ENCODE peak calls at places on chromosomes 11 and 22, in six cellular contexts. One of them, this sample, is unnamed.

GRCh38 chr11:10943968-10944367 is 86.1 kb upstream of the ZBED5 start:
- DNase-seq in mammary epithelial cell: no peak
- DNase-seq in left ventricle myocardium inferior: no peak
- DNase-seq in suprapubic skin: no peak
- DNase-seq in GM12865: no peak
- DNase-seq in bronchial epithelial cell: no peak
- DNase-seq in this sample: no peak

GRCh38 chr11:130534525-130534924 is 86.1 kb downstream of the ADAMTS15 start:
- DNase-seq in mammary epithelial cell: no peak
- DNase-seq in left ventricle myocardium inferior: no peak
- DNase-seq in suprapubic skin: no peak
- DNase-seq in GM12865: no peak
- DNase-seq in bronchial epithelial cell: no peak
- DNase-seq in this sample: no peak

GRCh38 chr22:43396934-43397457 is 14.8 kb upstream of the MPPED1 start:
- DNase-seq in mammary epithelial cell: no peak
- DNase-seq in left ventricle myocardium inferior: no peak
- DNase-seq in suprapubic skin: no peak
- DNase-seq in GM12865: no peak
- DNase-seq in bronchial epithelial cell: no peak
- DNase-seq in this sample: no peak

GRCh38 chr11:88447285-88447684 is 109.7 kb upstream of the CTSC start:
- DNase-seq in mammary epithelial cell: no peak
- DNase-seq in left ventricle myocardium inferior: no peak
- DNase-seq in suprapubic skin: no peak
- DNase-seq in GM12865: no peak
- DNase-seq in bronchial epithelial cell: no peak
- DNase-seq in this sample: no peak

GRCh38 chr11:61910473-61911123 is 6.8 kb downstream of the RAB3IL1 start:
- DNase-seq in mammary epithelial cell: no peak
- DNase-seq in left ventricle myocardium inferior: peak; percentile 19
- DNase-seq in suprapubic skin: no peak
- DNase-seq in GM12865: no peak
- DNase-seq in bronchial epithelial cell: no peak
- DNase-seq in this sample: no peak

GRCh38 chr11:67605231-67606011 is 1.3 kb upstream of the NDUFV1 start:
- DNase-seq in mammary epithelial cell: no peak
- DNase-seq in left ventricle myocardium inferior: no peak
- DNase-seq in suprapubic skin: no peak
- DNase-seq in GM12865: no peak
- DNase-seq in bronchial epithelial cell: no peak
- DNase-seq in this sample: no peak

GRCh38 chr11:44270403-44271192 is 39.3 kb downstream of the ALX4 start:
- DNase-seq in mammary epithelial cell: no peak
- DNase-seq in left ventricle myocardium inferior: no peak
- DNase-seq in suprapubic skin: peak; percentile 77
- DNase-seq in GM12865: no peak
- DNase-seq in bronchial epithelial cell: no peak
- DNase-seq in this sample: no peak

GRCh38 chr11:115580927-115581680 is 76.9 kb upstream of the CADM1 start:
- DNase-seq in mammary epithelial cell: peak; percentile 9
- DNase-seq in left ventricle myocardium inferior: peak; percentile 53
- DNase-seq in suprapubic skin: no peak
- DNase-seq in GM12865: no peak
- DNase-seq in bronchial epithelial cell: no peak
- DNase-seq in this sample: no peak

GRCh38 chr22:44521326-44521725 is 23.3 kb upstream of the RTL6 start:
- DNase-seq in mammary epithelial cell: no peak
- DNase-seq in left ventricle myocardium inferior: no peak
- DNase-seq in suprapubic skin: no peak
- DNase-seq in GM12865: no peak
- DNase-seq in bronchial epithelial cell: no peak
- DNase-seq in this sample: no peak

GRCh38 chr22:46569848-46570695 is 32.7 kb upstream of the CELSR1 start:
- DNase-seq in mammary epithelial cell: no peak
- DNase-seq in left ventricle myocardium inferior: peak; percentile 8
- DNase-seq in suprapubic skin: no peak
- DNase-seq in GM12865: no peak
- DNase-seq in bronchial epithelial cell: no peak
- DNase-seq in this sample: no peak

GRCh38 chr22:17579535-17579981 is 16.3 kb downstream of the SLC25A18 start:
- DNase-seq in mammary epithelial cell: no peak
- DNase-seq in left ventricle myocardium inferior: no peak
- DNase-seq in suprapubic skin: no peak
- DNase-seq in GM12865: no peak
- DNase-seq in bronchial epithelial cell: no peak
- DNase-seq in this sample: no peak

GRCh38 chr22:32120603-32121002 is 38.5 kb downstream of the C22orf42 start:
- DNase-seq in mammary epithelial cell: no peak
- DNase-seq in left ventricle myocardium inferior: no peak
- DNase-seq in suprapubic skin: no peak
- DNase-seq in GM12865: no peak
- DNase-seq in bronchial epithelial cell: no peak
- DNase-seq in this sample: no peak

GRCh38 chr22:32123657-32124056 is 35.4 kb downstream of the C22orf42 start:
- DNase-seq in mammary epithelial cell: no peak
- DNase-seq in left ventricle myocardium inferior: no peak
- DNase-seq in suprapubic skin: no peak
- DNase-seq in GM12865: no peak
- DNase-seq in bronchial epithelial cell: no peak
- DNase-seq in this sample: no peak

GRCh38 chr22:32122899-32123298 is 36.2 kb downstream of the C22orf42 start:
- DNase-seq in mammary epithelial cell: no peak
- DNase-seq in left ventricle myocardium inferior: no peak
- DNase-seq in suprapubic skin: no peak
- DNase-seq in GM12865: no peak
- DNase-seq in bronchial epithelial cell: no peak
- DNase-seq in this sample: no peak

GRCh38 chr22:32119568-32120235 is 39.4 kb downstream of the C22orf42 start:
- DNase-seq in mammary epithelial cell: no peak
- DNase-seq in left ventricle myocardium inferior: no peak
- DNase-seq in suprapubic skin: no peak
- DNase-seq in GM12865: no peak
- DNase-seq in bronchial epithelial cell: no peak
- DNase-seq in this sample: no peak
- H3K4me3 ChIP-seq in mammary epithelial cell: no peak overlapping the region
- H3K4me3 ChIP-seq in left ventricle myocardium inferior: no peak overlapping the region
- H3K4me3 ChIP-seq in suprapubic skin: no peak overlapping the region
- H3K4me3 ChIP-seq in GM12865: no peak overlapping the region
- H3K4me3 ChIP-seq in bronchial epithelial cell: no peak overlapping the region
- H3K4me3 ChIP-seq in this sample: no peak overlapping the region

DNA sequence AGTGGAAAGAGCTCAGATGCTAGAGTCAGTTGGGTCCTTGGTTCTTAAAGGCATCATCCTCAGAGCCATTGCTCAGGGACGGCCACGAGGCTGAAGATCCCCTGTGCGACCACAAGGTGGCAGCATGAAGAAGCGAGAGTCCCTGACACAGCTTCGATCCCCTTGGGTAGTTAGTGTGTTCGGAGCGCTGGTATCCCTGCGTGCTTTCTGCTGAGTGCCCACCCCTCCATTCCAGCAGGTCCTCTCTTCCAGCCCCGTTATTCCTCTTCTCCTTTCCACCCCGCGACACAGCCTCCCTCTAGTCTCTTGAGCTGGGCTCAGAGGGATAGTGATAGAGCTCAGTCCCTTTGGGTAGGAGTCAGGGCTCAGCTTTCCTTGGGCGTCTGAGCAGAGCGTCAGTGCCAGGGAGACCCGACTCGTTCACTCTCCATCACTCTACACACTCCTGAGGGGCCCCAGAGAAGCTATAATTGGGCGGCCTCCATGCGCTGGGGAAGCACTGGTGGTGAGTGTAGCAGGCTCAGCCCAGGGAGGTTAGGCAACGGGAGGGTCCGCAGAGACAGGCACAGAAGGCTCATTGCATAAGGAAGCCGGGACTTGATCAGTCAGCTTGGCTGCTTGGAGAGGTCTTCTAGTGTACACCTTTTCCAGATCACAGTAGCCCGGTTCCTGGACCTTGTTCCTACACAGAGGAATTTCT is at the start of gene OR51D1:
- DNase-seq in mammary epithelial cell: peak; percentile 51
- DNase-seq in left ventricle myocardium inferior: peak; percentile 64
- DNase-seq in suprapubic skin: peak; percentile 81
- DNase-seq in GM12865: peak; percentile 77
- DNase-seq in bronchial epithelial cell: peak; percentile 52
- DNase-seq in this sample: peak; percentile 73
- TF ChIP-seq CTCF in mammary epithelial cell: peak; percentile 93
- TF ChIP-seq CTCF in left ventricle myocardium inferior: peak; percentile 95
- TF ChIP-seq CTCF in suprapubic skin: peak; percentile 83
- TF ChIP-seq CTCF in GM12865: peak; percentile 96
- TF ChIP-seq CTCF in bronchial epithelial cell: peak; percentile 99
- TF ChIP-seq CTCF in this sample: peak; percentile 93

GRCh38 chr11:76699461-76700091 is 29.0 kb upstream of the LRRC32 start:
- DNase-seq in mammary epithelial cell: no peak
- DNase-seq in left ventricle myocardium inferior: no peak
- DNase-seq in suprapubic skin: no peak
- DNase-seq in GM12865: no peak
- DNase-seq in bronchial epithelial cell: no peak
- DNase-seq in this sample: no peak

GRCh38 chr11:76702378-76703128 is 32.0 kb upstream of the LRRC32 start:
- DNase-seq in mammary epithelial cell: no peak
- DNase-seq in left ventricle myocardium inferior: no peak
- DNase-seq in suprapubic skin: no peak
- DNase-seq in GM12865: no peak
- DNase-seq in bronchial epithelial cell: no peak
- DNase-seq in this sample: no peak

GRCh38 chr11:76698321-76699043 is 27.9 kb upstream of the LRRC32 start:
- DNase-seq in mammary epithelial cell: no peak
- DNase-seq in left ventricle myocardium inferior: no peak
- DNase-seq in suprapubic skin: no peak
- DNase-seq in GM12865: peak; percentile 38
- DNase-seq in bronchial epithelial cell: no peak
- DNase-seq in this sample: peak; percentile 27

GRCh38 chr11:76701701-76702100 is 31.2 kb upstream of the LRRC32 start:
- DNase-seq in mammary epithelial cell: no peak
- DNase-seq in left ventricle myocardium inferior: no peak
- DNase-seq in suprapubic skin: no peak
- DNase-seq in GM12865: no peak
- DNase-seq in bronchial epithelial cell: no peak
- DNase-seq in this sample: no peak

GRCh38 chr11:76700177-76701100 is 29.9 kb upstream of the LRRC32 start:
- DNase-seq in mammary epithelial cell: peak; percentile 12
- DNase-seq in left ventricle myocardium inferior: no peak
- DNase-seq in suprapubic skin: no peak
- DNase-seq in GM12865: no peak
- DNase-seq in bronchial epithelial cell: peak; percentile 47
- DNase-seq in this sample: peak; percentile 72
- H3K4me3 ChIP-seq in mammary epithelial cell: no peak overlapping the region
- H3K4me3 ChIP-seq in left ventricle myocardium inferior: no peak overlapping the region
- H3K4me3 ChIP-seq in suprapubic skin: no peak overlapping the region
- H3K4me3 ChIP-seq in GM12865: no peak overlapping the region
- H3K4me3 ChIP-seq in bronchial epithelial cell: no peak overlapping the region
- H3K4me3 ChIP-seq in this sample: no peak overlapping the region

DNA sequence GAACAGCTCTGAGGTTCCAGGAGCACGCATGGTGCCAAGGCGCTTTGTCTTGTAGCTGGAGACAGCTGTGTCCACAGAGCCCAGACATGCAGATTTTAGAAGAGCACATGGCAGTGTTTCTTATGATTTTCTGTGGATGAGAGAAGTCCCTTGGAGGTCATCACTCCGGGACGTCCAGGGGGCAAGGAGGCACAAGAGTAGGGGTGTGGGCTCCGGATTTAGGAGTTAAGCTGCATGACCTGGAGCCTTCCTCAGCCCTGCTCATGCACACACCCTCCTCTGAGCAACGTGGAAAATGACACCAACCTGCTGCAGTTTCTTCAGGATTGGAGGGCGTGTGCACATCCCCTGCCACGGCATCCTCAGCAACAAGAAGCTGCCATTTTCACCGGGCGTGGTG is 1286.7 kb downstream of the TBC1D22A start:
- DNase-seq in mammary epithelial cell: no peak
- DNase-seq in left ventricle myocardium inferior: no peak
- DNase-seq in suprapubic skin: no peak
- DNase-seq in GM12865: no peak
- DNase-seq in bronchial epithelial cell: no peak
- DNase-seq in this sample: no peak
- TF ChIP-seq CTCF in mammary epithelial cell: no peak
- TF ChIP-seq CTCF in left ventricle myocardium inferior: no peak
- TF ChIP-seq CTCF in suprapubic skin: no peak
- TF ChIP-seq CTCF in GM12865: no peak
- TF ChIP-seq CTCF in bronchial epithelial cell: no peak
- TF ChIP-seq CTCF in this sample: no peak

GRCh38 chr11:104968365-104968855 is at the start of gene CASP4:
- DNase-seq in mammary epithelial cell: peak; percentile 71
- DNase-seq in left ventricle myocardium inferior: no peak
- DNase-seq in suprapubic skin: no peak
- DNase-seq in GM12865: peak; percentile 50
- DNase-seq in bronchial epithelial cell: peak; percentile 93
- DNase-seq in this sample: peak; percentile 89
- H3K4me3 ChIP-seq in mammary epithelial cell: peak within 1 kb of the TSS; percentile 49
- H3K4me3 ChIP-seq in left ventricle myocardium inferior: peak within 1 kb of the TSS; percentile 65
- H3K4me3 ChIP-seq in suprapubic skin: peak within 1 kb of the TSS; percentile 65
- H3K4me3 ChIP-seq in GM12865: peak within 1 kb of the TSS; percentile 92
- H3K4me3 ChIP-seq in bronchial epithelial cell: peak within 1 kb of the TSS; percentile 52
- H3K4me3 ChIP-seq in this sample: peak within 1 kb of the TSS; percentile 85

GRCh38 chr22:22171357-22172218 is 73.0 kb upstream of the VPREB1 start:
- DNase-seq in mammary epithelial cell: peak; percentile 10
- DNase-seq in left ventricle myocardium inferior: no peak
- DNase-seq in suprapubic skin: no peak
- DNase-seq in GM12865: peak; percentile 28
- DNase-seq in bronchial epithelial cell: peak; percentile 8
- DNase-seq in this sample: peak; percentile 17
- TF ChIP-seq CTCF in mammary epithelial cell: peak; percentile 68
- TF ChIP-seq CTCF in left ventricle myocardium inferior: peak; percentile 31
- TF ChIP-seq CTCF in suprapubic skin: peak; percentile 21
- TF ChIP-seq CTCF in GM12865: peak; percentile 19
- TF ChIP-seq CTCF in bronchial epithelial cell: peak; percentile 43
- TF ChIP-seq CTCF in this sample: peak; percentile 51